ENCODE peak calls at places on chromosomes 3 and 15, in six cellular contexts. One of them, this sample, is unnamed.

GRCh38 chr3:176469694-176470205 is 727.5 kb downstream of the TBL1XR1 start:
- DNase-seq in SK-N-MC: no peak
- DNase-seq in MM.1S: no peak
- DNase-seq in lung: no peak
- DNase-seq in fibroblast of mammary gland: no peak
- DNase-seq in tibial artery: no peak
- DNase-seq in this sample: no peak

GRCh38 chr3:45760878-45761711 is 35.2 kb downstream of the SLC6A20 start:
- DNase-seq in MM.1S: peak
- DNase-seq in tibial artery: no peak
- DNase-seq in SK-N-MC: no peak
- DNase-seq in lung: peak
- DNase-seq in fibroblast of mammary gland: peak
- DNase-seq in this sample: peak

GRCh38 chr3:195352895-195353488 is 82.0 kb upstream of the XXYLT1 start:
- DNase-seq in MM.1S: no peak
- DNase-seq in tibial artery: no peak
- DNase-seq in SK-N-MC: peak
- DNase-seq in fibroblast of mammary gland: peak
- DNase-seq in lung: no peak
- DNase-seq in this sample: peak

GRCh38 chr3:16618721-16619120 is 13.5 kb upstream of the DAZL start:
- DNase-seq in lung: no peak
- DNase-seq in fibroblast of mammary gland: peak
- DNase-seq in MM.1S: no peak
- DNase-seq in SK-N-MC: no peak
- DNase-seq in tibial artery: no peak
- DNase-seq in this sample: no peak

GRCh38 chr3:40608091-40608490 is 83.3 kb downstream of the ZNF621 start:
- DNase-seq in fibroblast of mammary gland: no peak
- DNase-seq in SK-N-MC: no peak
- DNase-seq in tibial artery: no peak
- DNase-seq in MM.1S: no peak
- DNase-seq in lung: no peak
- DNase-seq in this sample: no peak

GRCh38 chr15:49718234-49718633 is 97.4 kb downstream of the DTWD1 start:
- DNase-seq in tibial artery: no peak
- DNase-seq in MM.1S: no peak
- DNase-seq in lung: no peak
- DNase-seq in SK-N-MC: no peak
- DNase-seq in fibroblast of mammary gland: peak
- DNase-seq in this sample: no peak

GRCh38 chr3:132222868-132223538 is 94.2 kb upstream of the ACP3 start:
- DNase-seq in SK-N-MC: no peak
- DNase-seq in lung: peak
- DNase-seq in tibial artery: no peak
- DNase-seq in fibroblast of mammary gland: no peak
- DNase-seq in MM.1S: no peak
- DNase-seq in this sample: no peak

GRCh38 chr3:59444293-59444671 is 394.5 kb upstream of the CFAP20DC start:
- DNase-seq in lung: no peak
- DNase-seq in SK-N-MC: no peak
- DNase-seq in MM.1S: no peak
- DNase-seq in fibroblast of mammary gland: no peak
- DNase-seq in tibial artery: no peak
- DNase-seq in this sample: no peak

GRCh38 chr3:117626577-117626976 is 917.0 kb downstream of the TUSC7 start:
- DNase-seq in fibroblast of mammary gland: no peak
- DNase-seq in MM.1S: no peak
- DNase-seq in SK-N-MC: no peak
- DNase-seq in tibial artery: no peak
- DNase-seq in lung: no peak
- DNase-seq in this sample: no peak

GRCh38 chr15:89383635-89384604 is 49.3 kb upstream of the POLG start:
- DNase-seq in lung: no peak
- DNase-seq in SK-N-MC: peak
- DNase-seq in fibroblast of mammary gland: peak
- DNase-seq in MM.1S: no peak
- DNase-seq in tibial artery: no peak
- DNase-seq in this sample: peak

GRCh38 chr3:152296990-152297389 is 28.3 kb downstream of the MBNL1 start:
- DNase-seq in MM.1S: no peak
- DNase-seq in SK-N-MC: no peak
- DNase-seq in fibroblast of mammary gland: no peak
- DNase-seq in tibial artery: no peak
- DNase-seq in lung: no peak
- DNase-seq in this sample: no peak

GRCh38 chr3:179506792-179507191 is 55.5 kb upstream of the GNB4 start:
- DNase-seq in SK-N-MC: no peak
- DNase-seq in tibial artery: no peak
- DNase-seq in MM.1S: no peak
- DNase-seq in lung: no peak
- DNase-seq in fibroblast of mammary gland: no peak
- DNase-seq in this sample: no peak

GRCh38 chr3:22734756-22735155 is 468.4 kb upstream of the UBE2E2 start:
- DNase-seq in SK-N-MC: no peak
- DNase-seq in fibroblast of mammary gland: peak
- DNase-seq in lung: no peak
- DNase-seq in tibial artery: no peak
- DNase-seq in MM.1S: no peak
- DNase-seq in this sample: no peak

GRCh38 chr3:156307704-156308103 is 187.3 kb downstream of the KCNAB1 start:
- DNase-seq in SK-N-MC: no peak
- DNase-seq in tibial artery: peak
- DNase-seq in MM.1S: no peak
- DNase-seq in fibroblast of mammary gland: peak
- DNase-seq in lung: peak
- DNase-seq in this sample: no peak

GRCh38 chr3:73513260-73513659 is 111.5 kb downstream of the PDZRN3 start:
- DNase-seq in lung: no peak
- DNase-seq in SK-N-MC: no peak
- DNase-seq in tibial artery: no peak
- DNase-seq in fibroblast of mammary gland: no peak
- DNase-seq in MM.1S: no peak
- DNase-seq in this sample: no peak

GRCh38 chr3:102733811-102734574 is 299.2 kb downstream of the ZPLD1 start:
- DNase-seq in fibroblast of mammary gland: no peak
- DNase-seq in lung: no peak
- DNase-seq in tibial artery: no peak
- DNase-seq in MM.1S: no peak
- DNase-seq in SK-N-MC: no peak
- DNase-seq in this sample: no peak

GRCh38 chr3:187975571-187976360 is 178.2 kb upstream of the LPP start:
- DNase-seq in MM.1S: no peak
- DNase-seq in lung: no peak
- DNase-seq in tibial artery: peak
- DNase-seq in SK-N-MC: no peak
- DNase-seq in fibroblast of mammary gland: peak
- DNase-seq in this sample: no peak

GRCh38 chr3:98877132-98877531 is 24.4 kb downstream of the DCBLD2 start:
- DNase-seq in tibial artery: no peak
- DNase-seq in MM.1S: no peak
- DNase-seq in lung: no peak
- DNase-seq in fibroblast of mammary gland: no peak
- DNase-seq in SK-N-MC: no peak
- DNase-seq in this sample: no peak
- H3K4me3 ChIP-seq in tibial artery: no peak
- H3K4me3 ChIP-seq in MM.1S: no peak
- H3K4me3 ChIP-seq in lung: no peak
- H3K4me3 ChIP-seq in fibroblast of mammary gland: no peak
- H3K4me3 ChIP-seq in SK-N-MC: no peak
- H3K4me3 ChIP-seq in this sample: no peak

GRCh38 chr15:99441871-99442267 is 123.9 kb upstream of the MEF2A start:
- DNase-seq in tibial artery: no peak
- DNase-seq in lung: no peak
- DNase-seq in MM.1S: no peak
- DNase-seq in fibroblast of mammary gland: no peak
- DNase-seq in SK-N-MC: no peak
- DNase-seq in this sample: no peak
- H3K4me3 ChIP-seq in tibial artery: peak
- H3K4me3 ChIP-seq in lung: no peak
- H3K4me3 ChIP-seq in MM.1S: no peak
- H3K4me3 ChIP-seq in fibroblast of mammary gland: no peak
- H3K4me3 ChIP-seq in SK-N-MC: peak
- H3K4me3 ChIP-seq in this sample: no peak

DNA sequence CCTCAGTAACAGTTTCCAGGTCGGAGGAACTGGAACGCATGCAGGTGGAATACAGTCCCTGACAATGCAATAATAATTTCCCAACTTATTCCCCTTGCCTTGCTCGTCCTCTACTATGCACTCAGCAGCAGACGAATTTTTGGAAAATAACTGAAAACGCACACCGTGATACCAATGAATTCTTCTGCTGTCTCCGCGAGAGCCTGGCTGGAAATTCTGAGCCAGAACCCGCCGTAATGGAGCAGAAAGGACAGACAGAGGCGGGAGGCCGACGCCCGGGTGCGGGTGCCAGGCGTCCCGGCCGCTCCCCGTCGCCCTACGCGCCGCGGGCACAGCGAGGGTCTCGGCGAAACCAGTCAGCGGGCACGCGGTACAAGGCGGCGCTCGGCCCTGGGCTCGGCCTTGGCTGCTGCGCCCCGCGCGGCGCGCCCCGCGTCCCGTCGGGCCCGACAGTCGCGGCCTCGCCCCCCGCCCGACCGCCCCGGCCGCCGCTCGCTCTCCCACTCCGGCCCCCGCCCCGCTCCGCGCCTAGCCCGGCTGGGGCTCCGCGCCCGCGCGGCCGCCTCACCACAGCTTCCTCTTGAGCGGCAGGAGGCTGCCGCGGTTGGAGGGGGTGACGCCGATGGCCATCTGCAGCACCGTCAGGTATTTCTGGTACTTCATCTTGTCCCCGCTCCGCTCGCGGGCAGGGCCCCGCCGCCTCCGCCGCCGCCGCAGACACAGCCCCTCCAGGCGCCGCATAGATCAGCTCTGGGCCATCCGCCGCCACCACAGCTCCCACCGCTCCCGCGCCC is 114.5 kb upstream of the GOLGA8J start:
- DNase-seq in MM.1S: no peak
- DNase-seq in lung: no peak
- DNase-seq in tibial artery: no peak
- DNase-seq in fibroblast of mammary gland: no peak
- DNase-seq in SK-N-MC: no peak
- DNase-seq in this sample: no peak
- H3K4me3 ChIP-seq in MM.1S: no peak
- H3K4me3 ChIP-seq in lung: peak
- H3K4me3 ChIP-seq in tibial artery: peak
- H3K4me3 ChIP-seq in fibroblast of mammary gland: no peak
- H3K4me3 ChIP-seq in SK-N-MC: no peak
- H3K4me3 ChIP-seq in this sample: no peak

DNA sequence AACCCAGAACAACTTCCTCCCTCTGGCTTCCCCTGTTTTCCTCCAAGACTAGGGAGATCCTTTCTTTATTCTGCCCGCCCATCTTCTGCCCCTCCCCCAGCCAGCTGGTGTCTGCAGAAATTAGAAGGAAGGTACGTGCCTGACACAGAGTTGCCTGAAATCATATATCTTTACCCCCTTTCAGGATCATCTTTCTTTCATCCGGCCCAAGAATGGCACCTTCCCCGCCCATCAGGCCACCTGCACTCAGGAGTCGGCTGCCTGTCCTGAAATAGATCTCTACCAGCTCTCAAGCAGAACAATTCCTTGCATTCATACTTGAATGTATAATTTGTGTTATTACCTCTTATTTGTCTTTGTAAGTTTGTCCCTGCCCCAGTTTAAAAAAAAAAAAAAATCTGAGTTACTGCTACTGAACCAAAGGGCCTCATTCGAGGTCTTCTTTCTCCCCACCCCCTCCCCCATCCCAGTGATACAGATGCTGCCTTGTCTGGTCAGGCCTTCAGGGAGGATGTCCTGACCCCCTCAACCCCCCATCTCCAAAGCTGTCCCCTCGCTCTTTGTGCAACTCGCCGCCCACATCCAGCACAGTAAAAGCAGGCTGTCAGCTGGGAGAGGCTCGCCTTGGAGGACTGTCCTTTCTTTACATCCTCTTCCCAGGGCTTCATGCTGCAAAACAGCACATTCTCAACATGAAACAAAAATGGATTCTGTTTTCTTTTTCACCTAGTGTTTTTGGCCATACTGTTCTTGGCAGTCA is 133.5 kb downstream of the VGLL4 start:
- DNase-seq in tibial artery: peak
- DNase-seq in SK-N-MC: no peak
- DNase-seq in lung: no peak
- DNase-seq in MM.1S: no peak
- DNase-seq in fibroblast of mammary gland: no peak
- DNase-seq in this sample: no peak
- H3K4me3 ChIP-seq in tibial artery: no peak
- H3K4me3 ChIP-seq in SK-N-MC: no peak
- H3K4me3 ChIP-seq in lung: no peak
- H3K4me3 ChIP-seq in MM.1S: no peak
- H3K4me3 ChIP-seq in fibroblast of mammary gland: no peak
- H3K4me3 ChIP-seq in this sample: no peak

DNA sequence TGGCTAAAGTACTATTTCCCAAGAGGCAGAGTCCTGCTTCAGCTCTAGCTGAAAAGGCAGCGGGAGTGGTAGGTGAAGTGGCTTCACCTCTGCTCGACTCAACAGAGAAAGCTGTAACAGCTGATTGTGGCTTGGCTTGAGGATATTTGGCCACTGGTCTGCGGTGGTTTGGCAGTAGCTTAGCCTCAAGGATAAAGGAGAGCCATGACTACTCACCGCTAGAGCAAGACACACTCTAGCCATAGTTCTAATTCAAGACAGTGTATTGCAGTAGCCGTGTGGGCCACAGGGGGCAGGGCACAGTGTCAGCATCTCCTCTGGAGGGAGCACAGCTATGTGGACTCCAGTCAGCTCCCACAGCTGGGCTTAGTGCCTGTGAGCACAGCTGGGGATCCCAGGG is 23.5 kb downstream of the TPRG1 start:
- DNase-seq in tibial artery: no peak
- DNase-seq in SK-N-MC: no peak
- DNase-seq in fibroblast of mammary gland: peak
- DNase-seq in lung: peak
- DNase-seq in MM.1S: no peak
- DNase-seq in this sample: no peak
- H3K4me3 ChIP-seq in tibial artery: no peak
- H3K4me3 ChIP-seq in SK-N-MC: no peak
- H3K4me3 ChIP-seq in fibroblast of mammary gland: no peak
- H3K4me3 ChIP-seq in lung: no peak
- H3K4me3 ChIP-seq in MM.1S: no peak
- H3K4me3 ChIP-seq in this sample: no peak

GRCh38 chr3:100047455-100048141 is 66.7 kb downstream of the FILIP1L start:
- DNase-seq in MM.1S: peak
- DNase-seq in fibroblast of mammary gland: peak
- DNase-seq in lung: no peak
- DNase-seq in tibial artery: no peak
- DNase-seq in SK-N-MC: no peak
- DNase-seq in this sample: peak
- H3K4me3 ChIP-seq in MM.1S: peak
- H3K4me3 ChIP-seq in fibroblast of mammary gland: no peak
- H3K4me3 ChIP-seq in lung: no peak
- H3K4me3 ChIP-seq in tibial artery: no peak
- H3K4me3 ChIP-seq in SK-N-MC: no peak
- H3K4me3 ChIP-seq in this sample: no peak